ENCODE peak calls at places on chromosomes 16 and 17, in eight cellular contexts. J is A549; W is ureter; N is adipocyte; P is AML-193; A is CD4-positive, alpha-beta T cell; Z is CD8-positive, alpha-beta T cell; B is stimulated activated CD8-positive, alpha-beta memory T cell treated with anti-CD3 and anti-CD28 coated beads, Interleukin-7, amount 100 ng/mL, for 1 hour. V is an unnamed sample.

GRCh38 chr16:73323880-73324279 is 276.0 kb upstream of the ZFHX3 start:
- DNase-seq in J (no peak), W (no peak), N (no peak), P (no peak), A (no peak), Z (no peak), B (no peak), V (no peak)

GRCh38 chr17:50182783-50183438 is 17.1 kb downstream of the SGCA start:
- DNase-seq in J (no peak), W (no peak), N (peak), P (no peak), A (no peak), Z (no peak), B (no peak), V (no peak)

GRCh38 chr16:8537691-8538342 is 52.5 kb downstream of the TMEM114 start:
- DNase-seq in J (no peak), W (no peak), N (no peak), P (no peak), A (no peak), Z (no peak), B (no peak), V (no peak)

GRCh38 chr17:17694229-17695081 is 13.2 kb downstream of the RAI1 start:
- DNase-seq in J (peak), W (peak), N (peak), P (no peak), A (peak), Z (peak), B (peak), V (no peak)

GRCh38 chr16:8958344-8958808 is 5.3 kb downstream of the USP7 start:
- DNase-seq in J (no peak), W (no peak), N (no peak), P (peak), A (no peak), Z (peak), B (no peak), V (no peak)

GRCh38 chr16:20866161-20866772 is 33.9 kb downstream of the DCUN1D3 start:
- DNase-seq in J (peak), W (peak), N (peak), P (no peak), A (no peak), Z (no peak), B (no peak), V (no peak)

GRCh38 chr17:17663160-17664072 is 17.8 kb upstream of the RAI1 start:
- DNase-seq in J (peak), W (peak), N (peak), P (no peak), A (peak), Z (peak), B (peak), V (no peak)

GRCh38 chr16:17339764-17340541 is 130.8 kb downstream of the XYLT1 start:
- DNase-seq in J (no peak), W (no peak), N (peak), P (no peak), A (no peak), Z (no peak), B (no peak), V (no peak)

GRCh38 chr17:81909966-81910839 is 996 bp downstream of the PCYT2 start:
- DNase-seq in J (no peak), W (no peak), N (no peak), P (no peak), A (no peak), Z (no peak), B (no peak), V (no peak)

GRCh38 chr16:68296693-68297092 is 14.1 kb downstream of the SLC7A6OS start:
- DNase-seq in J (no peak), W (no peak), N (no peak), P (peak), A (no peak), Z (no peak), B (no peak), V (no peak)